ENCODE peak calls at places on chromosomes 16 and 17, in nine cellular contexts. H is suprapubic skin, X is adrenal gland, F is HCT116, D is fibroblast of lung, K is GM23338, Y is body of pancreas, R is transverse colon, M is osteoblast. O is an unnamed sample.

GRCh38 chr17:57467226-57467625 is 210.9 kb downstream of the MSI2 start:
- DNase-seq in F (no peak), M (no peak), R (no peak), X (no peak), Y (no peak), D (no peak), K (no peak), H (no peak), O (no peak)

GRCh38 chr17:29177871-29178749 is 2.1 kb downstream of the MYO18A start:
- DNase-seq in D (no peak), Y (peak), F (no peak), X (no peak), R (peak), K (peak), H (no peak), M (peak), O (no peak)

GRCh38 chr17:37648555-37648954 is 5.3 kb upstream of the DDX52 start:
- DNase-seq in Y (no peak), D (peak), K (no peak), X (no peak), R (no peak), M (peak), H (no peak), F (no peak), O (no peak)

GRCh38 chr16:76268824-76269223 is 8.4 kb upstream of the CNTNAP4 start:
- DNase-seq in F (no peak), H (no peak), M (no peak), Y (no peak), R (no peak), X (no peak), D (no peak), K (no peak), O (no peak)

GRCh38 chr17:28057731-28058246 is 15.3 kb downstream of the NLK start:
- DNase-seq in H (no peak), K (no peak), Y (no peak), F (no peak), X (no peak), M (no peak), D (peak), R (no peak), O (no peak)

GRCh38 chr17:27354491-27355081 is 60.7 kb downstream of the WSB1 start:
- DNase-seq in H (no peak), M (no peak), Y (peak), D (no peak), X (no peak), F (no peak), K (no peak), R (no peak), O (no peak)

GRCh38 chr17:73474370-73474988 is 162.7 kb upstream of the CDC42EP4 start:
- DNase-seq in X (peak), K (no peak), D (peak), M (peak), Y (peak), R (peak), H (no peak), F (peak), O (no peak)

GRCh38 chr16:27820646-27821345 is 242.7 kb downstream of the GSG1L start:
- DNase-seq in F (no peak), D (no peak), Y (no peak), X (no peak), R (no peak), M (peak), H (peak), K (no peak), O (no peak)

GRCh38 chr16:77500286-77500598 is 65.4 kb upstream of the ADAMTS18 start:
- DNase-seq in H (no peak), D (no peak), F (no peak), X (no peak), M (no peak), R (no peak), Y (no peak), K (peak), O (no peak)

GRCh38 chr17:2250140-2251095 is 53.2 kb downstream of the SMG6 start:
- DNase-seq in R (no peak), H (peak), F (no peak), M (peak), K (no peak), D (no peak), X (no peak), Y (no peak), O (no peak)

GRCh38 chr16:85166699-85167588 is 54.7 kb upstream of the CIBAR2 start:
- DNase-seq in Y (peak), X (no peak), M (peak), R (no peak), H (no peak), F (no peak), D (no peak), K (no peak), O (no peak)
- H3K4me3 ChIP-seq in Y (no peak), X (no peak), M (no peak), R (no peak), H (no peak), F (no peak), D (no peak), K (no peak), O (no peak)

GRCh38 chr17:17888821-17889220 is 52.0 kb upstream of the SREBF1 start:
- DNase-seq in H (no peak), R (no peak), D (no peak), K (peak), Y (no peak), F (no peak), X (no peak), M (peak), O (no peak)
- TF ChIP-seq CTCF in H (no peak), R (no peak), D (peak), K (peak), Y (no peak), F (no peak), X (no peak), M (peak), O (peak)

GRCh38 chr17:65058615-65059014 is 2.1 kb upstream of the GNA13 start:
- DNase-seq in Y (no peak), R (no peak), D (no peak), X (no peak), K (no peak), F (no peak), H (no peak), M (no peak), O (no peak)

GRCh38 chr17:65060855-65061254 is 4.3 kb upstream of the GNA13 start:
- DNase-seq in R (peak), F (no peak), Y (no peak), X (no peak), M (no peak), H (no peak), K (no peak), D (no peak), O (no peak)

GRCh38 chr17:65055708-65056638 is 567 bp downstream of the GNA13 start:
- DNase-seq in M (peak), K (peak), D (peak), X (peak), H (peak), F (peak), R (peak), Y (peak), O (peak)

GRCh38 chr17:65057520-65058075 is 1.1 kb upstream of the GNA13 start:
- DNase-seq in R (no peak), D (no peak), F (no peak), Y (peak), X (no peak), H (no peak), K (no peak), M (no peak), O (no peak)

GRCh38 chr17:65058151-65058550 is 1.6 kb upstream of the GNA13 start:
- DNase-seq in Y (no peak), F (no peak), X (no peak), D (no peak), K (no peak), M (no peak), R (no peak), H (no peak), O (no peak)
- H3K27ac ChIP-seq in Y (peak), F (no peak), X (peak), D (no peak), K (peak), M (no peak), R (peak), H (peak), O (no peak)

DNA sequence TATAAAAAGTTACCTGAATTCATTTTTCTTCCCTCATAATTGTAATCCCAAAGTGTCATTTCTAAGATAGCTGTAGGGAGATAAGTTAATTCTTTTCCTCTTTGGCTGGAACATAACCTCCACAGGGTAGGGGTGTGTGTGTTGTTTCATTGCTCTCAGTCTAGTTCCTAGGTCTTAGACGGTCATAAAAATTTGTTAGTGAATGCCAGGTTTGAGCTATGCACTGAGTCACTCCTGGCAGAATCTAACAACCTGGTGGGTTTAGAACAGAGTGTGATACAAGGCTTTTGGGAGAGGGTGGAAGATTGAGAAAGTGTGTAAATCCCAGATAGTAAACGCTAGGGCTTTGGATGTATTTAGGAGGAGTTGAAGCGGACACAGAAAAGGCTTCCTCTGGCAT is 894 bp upstream of the PHKG2 start:
- DNase-seq in D (no peak), M (peak), R (no peak), Y (no peak), K (no peak), F (no peak), H (no peak), X (peak), O (no peak)
- H3K4me3 ChIP-seq in D (no peak), M (peak), R (peak), Y (no peak), K (peak), F (peak), H (peak), X (no peak), O (peak)